ENCODE peak calls at places on chromosomes 11 and 22, in eight cellular contexts. G, F, D, B, I, R, L and Q are unnamed samples.

GRCh38 chr11:77387701-77388100 is 86.2 kb downstream of the PAK1 start:
- DNase-seq in D (no peak), F (no peak), G (no peak), R (no peak), L (no peak), I (no peak), B (no peak), Q (peak; percentile 34)

GRCh38 chr11:128212324-128212723 is 375.0 kb downstream of the ETS1 start:
- DNase-seq in B (no peak), L (no peak), I (no peak), G (no peak), D (no peak), R (no peak), F (no peak), Q (no peak)

GRCh38 chr11:23755076-23755475 is 741.8 kb upstream of the LUZP2 start:
- DNase-seq in F (no peak), L (no peak), G (no peak), B (no peak), I (no peak), D (no peak), R (no peak), Q (no peak)

GRCh38 chr11:1208361-1209261 is 14.3 kb upstream of the MUC5B start:
- DNase-seq in I (no peak), F (no peak), G (no peak), R (no peak), B (no peak), L (no peak), D (no peak), Q (no peak)

GRCh38 chr22:48049116-48049515 is 1286.7 kb downstream of the TBC1D22A start:
- DNase-seq in I (no peak), D (no peak), F (no peak), R (no peak), G (no peak), L (no peak), B (no peak), Q (no peak)

GRCh38 chr22:36977401-36977861 is 41.8 kb downstream of the TST start:
- DNase-seq in G (peak; percentile 83), L (peak; percentile 69), F (peak; percentile 25), B (peak; percentile 78), D (peak; percentile 92), R (peak; percentile 57), I (peak; percentile 61), Q (peak; percentile 95)

GRCh38 chr11:104946907-104947306 is 21.5 kb downstream of the CASP4 start:
- DNase-seq in R (no peak), L (no peak), G (no peak), I (peak; percentile 57), B (no peak), D (no peak), F (peak; percentile 35), Q (peak; percentile 92)

GRCh38 chr11:105611414-105611813 is 1.5 kb downstream of the GRIA4 start:
- DNase-seq in R (no peak), G (no peak), F (no peak), D (no peak), L (no peak), B (no peak), I (no peak), Q (no peak)